ENCODE peak calls at places on chromosomes 2 and 18, in four cellular contexts. C is fibroblast of lung; U is GM06990; Q is effector memory CD4-positive, alpha-beta T cell. G is an unnamed sample. For H3K36me3, the result is how much of the 10 kb centered on the place peaks cover.

GRCh38 chr18:48992791-48993555 is 42.2 kb upstream of the SMAD7 start:
- DNase-seq in C (no peak), U (no peak), Q (no peak), G (no peak)

GRCh38 chr2:223460774-223461211 is 141.4 kb downstream of the SCG2 start:
- DNase-seq in C (peak), U (no peak), Q (no peak), G (no peak)

GRCh38 chr2:145488571-145488970 is 968.7 kb upstream of the ZEB2 start:
- DNase-seq in C (no peak), U (no peak), Q (no peak), G (no peak)

GRCh38 chr2:105437708-105438103 is 38.9 kb upstream of the FHL2 start:
- DNase-seq in C (peak), U (no peak), Q (no peak), G (no peak)

GRCh38 chr2:53903011-53903410 is 43.2 kb upstream of the GPR75 start:
- DNase-seq in C (no peak), U (no peak), Q (no peak), G (no peak)

GRCh38 chr2:240996161-240996833 is 2.1 kb upstream of the SNED1 start:
- DNase-seq in C (no peak), U (no peak), Q (no peak), G (peak)

GRCh38 chr2:170362895-170363582 is 185.1 kb downstream of the MYO3B start:
- DNase-seq in C (no peak), U (no peak), Q (no peak), G (no peak)

GRCh38 chr2:169109502-169110409 is 40.4 kb downstream of the DHRS9 start:
- DNase-seq in C (peak), U (peak), Q (peak), G (peak)

GRCh38 chr2:35421485-35421884 is 934.1 kb upstream of the CRIM1 start:
- DNase-seq in C (no peak), U (no peak), Q (no peak), G (no peak)

GRCh38 chr2:118292991-118293390 is 204.7 kb downstream of the INSIG2 start:
- DNase-seq in C (no peak), U (no peak), Q (no peak), G (no peak)

GRCh38 chr2:69322631-69323030 is 64.4 kb downstream of the GFPT1 start:
- DNase-seq in C (no peak), U (no peak), Q (no peak), G (no peak)

GRCh38 chr2:95074663-95075439 is 46.8 kb downstream of the MRPS5 start:
- DNase-seq in C (no peak), U (no peak), Q (peak), G (no peak)

DNA sequence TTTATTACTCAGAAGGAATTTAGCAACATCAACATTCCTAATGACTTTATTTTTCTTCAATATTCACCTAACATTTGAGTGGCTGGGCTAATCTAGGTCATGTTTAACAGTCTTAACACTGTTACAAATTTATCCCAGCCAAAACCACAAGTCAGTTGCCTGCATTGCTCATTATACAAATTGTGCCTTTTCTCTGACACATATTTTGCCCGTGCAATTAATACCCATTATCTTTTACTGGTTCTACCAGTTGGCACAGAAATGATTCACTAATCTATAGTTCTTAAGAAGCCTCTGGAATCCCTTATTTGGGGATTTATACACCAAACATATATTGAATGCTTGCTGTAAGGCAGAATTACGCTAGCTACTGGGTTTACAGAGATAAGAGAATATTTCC is 46.3 kb downstream of the ZCCHC2 start:
- DNase-seq in C (no peak), U (no peak), Q (no peak), G (no peak)
- H3K36me3 ChIP-seq in C (under half), U (under half), Q (half or more), G (half or more)

DNA sequence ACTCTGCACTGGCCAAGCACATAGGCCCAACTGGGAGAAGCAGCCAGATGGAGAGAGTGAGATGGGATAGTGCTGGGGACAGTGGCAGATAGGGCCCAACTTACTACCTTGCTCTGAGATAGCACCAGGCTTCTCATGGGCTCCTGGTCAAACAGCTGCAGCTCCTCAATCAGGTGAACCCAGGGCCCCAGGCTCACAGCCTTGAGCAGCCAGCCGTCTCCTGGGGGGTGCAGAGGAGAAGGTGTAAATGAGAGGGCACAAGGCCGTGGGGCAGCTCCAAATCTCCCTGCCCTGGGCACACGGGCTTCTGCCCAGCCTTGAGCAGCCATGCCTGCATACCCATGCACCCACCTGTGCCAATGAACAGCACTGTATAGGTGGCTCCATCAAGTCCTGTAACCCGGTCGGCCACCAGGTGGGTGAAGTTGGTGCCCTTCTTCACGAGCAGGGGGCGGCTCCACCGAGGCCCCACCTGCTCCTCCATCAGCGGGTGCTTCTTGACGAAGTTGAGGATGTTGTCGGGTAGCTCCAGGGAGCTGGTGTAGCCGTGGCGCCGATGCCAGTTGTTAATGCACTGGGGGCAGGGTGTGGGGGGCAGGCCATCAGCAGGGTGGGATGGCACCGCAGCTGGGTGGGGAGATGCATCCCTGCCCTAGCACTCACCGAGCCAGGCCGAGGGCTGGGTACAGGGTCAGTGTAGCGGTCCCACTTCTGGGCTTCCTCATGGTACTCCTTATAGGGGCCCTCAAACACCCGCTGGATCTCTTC is 5.9 kb upstream of the ANKRD39 start:
- DNase-seq in C (no peak), U (no peak), Q (no peak), G (peak)
- H3K36me3 ChIP-seq in C (under half), U (under half), Q (half or more), G (half or more)

GRCh38 chr2:238031749-238032148 is 29.1 kb upstream of the SCLY start:
- DNase-seq in C (no peak), U (no peak), Q (no peak), G (no peak)
- H3K36me3 ChIP-seq in C (under half), U (under half), Q (under half), G (half or more)

GRCh38 chr18:74152270-74152669 is 3.9 kb downstream of the TIMM21 start:
- DNase-seq in C (no peak), U (no peak), Q (no peak), G (no peak)
- H3K36me3 ChIP-seq in C (under half), U (under half), Q (under half), G (under half)

GRCh38 chr2:135840601-135841000 is 3.6 kb upstream of the LCT start:
- DNase-seq in C (peak), U (no peak), Q (no peak), G (no peak)

GRCh38 chr2:135845997-135846396 is 9.0 kb upstream of the LCT start:
- DNase-seq in C (no peak), U (no peak), Q (no peak), G (no peak)

GRCh38 chr2:135844285-135844985 is 7.5 kb upstream of the LCT start:
- DNase-seq in C (no peak), U (no peak), Q (no peak), G (no peak)

GRCh38 chr2:135845257-135845656 is 8.3 kb upstream of the LCT start:
- DNase-seq in C (no peak), U (no peak), Q (no peak), G (no peak)

DNA sequence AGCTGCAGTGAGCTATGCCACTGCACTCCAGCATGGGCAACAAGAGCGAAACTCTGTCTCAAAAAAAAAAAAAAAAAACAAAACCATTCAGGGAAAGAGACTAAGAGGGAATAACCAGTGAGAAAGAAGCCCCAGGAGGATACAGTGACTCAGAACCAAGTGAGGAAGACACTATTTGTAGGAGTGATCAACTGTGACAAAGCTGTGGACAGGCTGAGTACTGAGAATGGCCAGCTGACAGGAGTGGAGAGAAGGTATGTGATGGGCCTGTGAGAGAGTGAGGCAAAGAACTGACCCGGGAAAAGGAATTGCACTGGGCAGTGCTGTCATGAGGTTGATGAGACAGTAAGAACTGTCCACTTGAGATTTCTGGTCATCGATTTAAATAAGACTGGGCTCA is 6.7 kb upstream of the LCT start:
- DNase-seq in C (no peak), U (no peak), Q (no peak), G (no peak)
- H3K36me3 ChIP-seq in C (under half), U (under half), Q (under half), G (under half)

DNA sequence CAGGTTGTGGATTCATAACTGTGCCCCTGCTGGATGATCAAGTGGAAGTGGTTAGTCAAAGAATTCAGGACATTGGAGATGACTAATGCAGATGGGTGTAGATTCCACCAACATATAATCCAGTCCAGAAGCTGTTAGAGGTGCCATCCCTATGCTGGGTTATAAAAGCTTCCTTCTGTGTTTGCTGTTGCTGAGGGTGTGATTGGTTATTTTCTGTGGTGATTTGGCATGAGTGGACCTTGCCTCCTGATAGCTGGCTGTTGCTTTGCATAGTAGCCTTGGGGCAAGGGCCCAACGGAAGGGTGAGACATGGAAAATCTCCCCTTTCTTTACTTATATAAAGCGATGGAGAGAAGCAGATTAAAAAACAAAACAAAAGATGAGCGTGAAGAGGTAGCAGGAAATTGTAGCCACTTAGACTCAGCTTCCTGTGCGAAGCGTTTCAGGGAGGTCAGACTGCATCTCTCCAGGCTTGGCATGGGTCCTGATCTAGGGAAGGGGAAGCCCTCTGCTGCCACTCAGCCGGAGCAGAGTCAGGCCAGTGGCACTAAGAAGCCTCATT is 190.4 kb downstream of the FMNL2 start:
- DNase-seq in C (no peak), U (no peak), Q (no peak), G (no peak)
- H3K36me3 ChIP-seq in C (under half), U (under half), Q (under half), G (under half)

DNA sequence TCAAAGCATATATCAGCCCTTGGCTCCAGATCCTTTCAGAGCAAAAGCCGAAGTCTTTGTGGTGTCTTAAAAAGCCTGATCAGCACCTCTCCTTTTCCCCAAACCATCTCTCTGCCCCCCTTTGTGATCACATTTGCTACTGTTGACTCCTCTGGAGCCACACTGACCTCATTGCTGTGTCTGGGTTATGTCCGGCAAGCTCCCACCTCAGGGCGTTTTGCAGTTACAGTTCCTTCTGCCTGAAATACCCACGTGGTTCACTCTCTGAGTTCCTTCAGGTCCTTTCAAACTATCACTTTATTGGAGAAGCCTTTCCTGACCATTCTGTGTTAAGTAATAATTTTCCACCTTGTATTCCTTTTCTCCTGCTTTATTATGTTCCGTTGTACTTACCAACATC is 11.8 kb downstream of the C2orf69 start:
- DNase-seq in C (no peak), U (no peak), Q (no peak), G (no peak)
- H3K36me3 ChIP-seq in C (under half), U (under half), Q (under half), G (under half)